ENCODE peak calls at places on chromosomes 13 and 19, in ten cellular contexts. O is sigmoid colon, F is ovary, J is K562, V is SK-N-SH, E is transverse colon, G is upper lobe of left lung, D is stomach, P is A549, K is esophagus muscularis mucosa. L is an unnamed sample. For H3K4me1 and H3K9me3, the result is how much of the 10 kb centered on the place peaks cover.

GRCh38 chr19:31784631-31785237 is 435.5 kb upstream of the TSHZ3 start:
- DNase-seq in O (no peak), F (peak), J (no peak), V (no peak), E (no peak), G (no peak), D (no peak), P (no peak), K (peak), L (peak)

GRCh38 chr19:13262450-13262849 is 112.2 kb downstream of the IER2 start:
- DNase-seq in O (no peak), F (no peak), J (peak), V (peak), E (no peak), G (no peak), D (no peak), P (peak), K (no peak), L (no peak)

GRCh38 chr13:104586010-104586746 is 1520.0 kb upstream of the SLC10A2 start:
- DNase-seq in O (no peak), F (no peak), J (no peak), V (no peak), E (peak), G (no peak), D (no peak), P (no peak), K (no peak), L (no peak)

GRCh38 chr13:110576070-110576394 is 14.5 kb upstream of the RAB20 start:
- DNase-seq in O (no peak), F (no peak), J (no peak), V (no peak), E (no peak), G (no peak), D (no peak), P (no peak), K (no peak), L (no peak)

GRCh38 chr13:51714663-51715168 is 89.2 kb downstream of the DHRS12 start:
- DNase-seq in O (no peak), F (no peak), J (no peak), V (no peak), E (no peak), G (no peak), D (no peak), P (no peak), K (peak), L (no peak)

GRCh38 chr19:48735031-48735615 is 5.3 kb downstream of the RASIP1 start:
- DNase-seq in O (no peak), F (no peak), J (no peak), V (no peak), E (peak), G (peak), D (no peak), P (peak), K (no peak), L (no peak)

GRCh38 chr19:16112778-16113177 is 1.1 kb downstream of the RAB8A start:
- DNase-seq in O (no peak), F (no peak), J (peak), V (no peak), E (no peak), G (no peak), D (no peak), P (no peak), K (no peak), L (no peak)

GRCh38 chr13:112877066-112877465 is 91.9 kb upstream of the MCF2L start:
- DNase-seq in O (peak), F (no peak), J (no peak), V (no peak), E (no peak), G (peak), D (no peak), P (no peak), K (no peak), L (no peak)

GRCh38 chr13:52344108-52344507 is 61.9 kb downstream of the THSD1 start:
- DNase-seq in O (no peak), F (no peak), J (no peak), V (no peak), E (no peak), G (no peak), D (no peak), P (no peak), K (no peak), L (no peak)

GRCh38 chr19:7199613-7200533 is 94.3 kb downstream of the INSR start:
- DNase-seq in O (no peak), F (no peak), J (no peak), V (no peak), E (peak), G (no peak), D (peak), P (peak), K (no peak), L (no peak)

GRCh38 chr19:16899566-16900075 is 10.8 kb downstream of the F2RL3 start:
- DNase-seq in O (no peak), F (no peak), J (peak), V (peak), E (peak), G (peak), D (peak), P (peak), K (no peak), L (no peak)

DNA sequence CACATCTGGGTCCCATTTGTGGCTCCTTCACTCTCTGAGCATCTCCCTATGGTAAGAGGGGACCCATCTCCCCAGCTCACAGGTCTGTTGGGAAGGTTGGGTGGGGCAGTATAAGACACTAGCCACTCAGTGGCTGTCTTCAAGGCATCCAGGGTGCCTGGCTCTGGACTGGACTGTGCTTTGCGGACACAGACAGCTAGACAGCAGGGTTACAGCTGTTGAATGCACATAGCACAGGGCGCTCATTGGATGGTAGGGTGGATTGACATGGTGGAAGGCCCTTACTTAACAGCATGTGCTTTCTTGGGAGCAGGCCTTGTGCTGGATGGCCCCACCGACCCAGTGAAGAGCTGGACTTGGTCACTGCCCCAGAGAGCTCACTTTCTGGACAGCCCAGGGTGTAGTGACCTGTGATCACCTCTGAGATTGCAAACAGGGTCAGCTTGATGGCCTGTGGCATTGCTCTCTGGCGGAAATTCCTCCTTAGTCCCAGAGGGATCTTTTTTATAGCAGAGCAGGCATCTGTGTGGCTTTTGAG is 1.9 kb downstream of the ZNF444 start:
- DNase-seq in O (no peak), F (no peak), J (no peak), V (no peak), E (no peak), G (no peak), D (no peak), P (no peak), K (no peak), L (no peak)
- H3K4me1 ChIP-seq in O (under half), F (under half), J (under half), V (under half), E (under half), G (under half), D (half or more), P (under half), K (under half), L (under half)

GRCh38 chr13:46845146-46845545 is 48.2 kb upstream of the ESD start:
- DNase-seq in O (no peak), F (no peak), J (no peak), V (no peak), E (no peak), G (no peak), D (no peak), P (no peak), K (no peak), L (no peak)
- H3K9me3 ChIP-seq in O (under half), F (under half), J (under half), V (under half), E (under half), G (under half), D (under half), P (under half), K (under half), L (under half)

DNA sequence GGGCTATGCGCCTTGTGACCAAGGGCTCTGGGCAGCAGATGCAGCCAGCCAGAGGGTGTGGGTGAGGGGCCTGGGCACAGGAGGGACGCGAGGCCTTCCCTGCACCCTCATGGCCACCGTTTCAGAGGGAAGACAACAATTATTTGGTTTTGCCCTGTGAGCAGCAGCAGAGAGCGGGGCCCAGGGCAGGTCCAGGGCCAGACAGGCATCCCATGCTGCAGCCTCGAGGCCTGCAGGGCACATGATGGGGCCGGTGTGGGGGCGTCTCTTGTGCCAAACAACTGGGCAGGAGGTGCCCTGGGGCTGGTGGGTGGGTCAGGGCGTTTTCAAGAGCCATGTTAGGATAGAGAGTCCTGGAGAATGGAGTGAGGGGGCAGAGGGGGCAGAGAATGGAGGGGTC is 79.4 kb downstream of the SCGB2B2 start:
- DNase-seq in O (no peak), F (no peak), J (no peak), V (no peak), E (no peak), G (no peak), D (no peak), P (no peak), K (no peak), L (no peak)
- TF ChIP-seq EP300 in O (no peak), F (no peak), J (no peak), V (no peak), E (no peak), G (no peak), D (no peak), P (no peak), K (no peak), L (no peak)

GRCh38 chr13:45696610-45697226 is 5.4 kb upstream of the CBY2 start:
- DNase-seq in O (no peak), F (no peak), J (no peak), V (no peak), E (no peak), G (no peak), D (no peak), P (no peak), K (peak), L (no peak)
- H3K4me1 ChIP-seq in O (under half), F (under half), J (under half), V (under half), E (under half), G (under half), D (under half), P (under half), K (under half), L (under half)

GRCh38 chr19:52099497-52100138 is 4.1 kb upstream of the ZNF841 start:
- DNase-seq in O (no peak), F (no peak), J (no peak), V (no peak), E (no peak), G (no peak), D (no peak), P (no peak), K (no peak), L (no peak)

GRCh38 chr19:52102163-52102562 is 6.6 kb upstream of the ZNF841 start:
- DNase-seq in O (no peak), F (no peak), J (no peak), V (no peak), E (no peak), G (no peak), D (no peak), P (no peak), K (no peak), L (no peak)

DNA sequence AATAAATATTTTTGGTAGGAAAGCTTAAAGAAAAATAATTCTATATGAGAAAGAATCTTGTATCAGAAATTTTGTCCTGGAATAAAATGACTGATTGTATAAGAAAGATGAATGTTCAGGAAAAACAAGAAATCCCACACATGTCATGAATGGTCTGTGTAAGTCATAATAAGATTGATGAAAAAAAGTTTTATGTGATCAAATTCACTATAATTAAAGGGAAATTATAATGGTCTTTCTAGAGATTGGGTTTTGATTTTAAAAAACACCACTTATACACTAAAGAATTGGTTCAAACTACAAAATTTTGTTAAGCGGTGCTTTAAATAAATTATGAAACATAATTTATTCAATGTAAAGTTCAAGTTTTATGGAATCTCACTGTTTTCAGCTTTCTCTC is 7.2 kb upstream of the ZNF841 start:
- DNase-seq in O (no peak), F (no peak), J (no peak), V (no peak), E (no peak), G (no peak), D (no peak), P (no peak), K (no peak), L (no peak)
- H3K9me3 ChIP-seq in O (under half), F (under half), J (under half), V (under half), E (under half), G (under half), D (under half), P (half or more), K (under half), L (under half)

DNA sequence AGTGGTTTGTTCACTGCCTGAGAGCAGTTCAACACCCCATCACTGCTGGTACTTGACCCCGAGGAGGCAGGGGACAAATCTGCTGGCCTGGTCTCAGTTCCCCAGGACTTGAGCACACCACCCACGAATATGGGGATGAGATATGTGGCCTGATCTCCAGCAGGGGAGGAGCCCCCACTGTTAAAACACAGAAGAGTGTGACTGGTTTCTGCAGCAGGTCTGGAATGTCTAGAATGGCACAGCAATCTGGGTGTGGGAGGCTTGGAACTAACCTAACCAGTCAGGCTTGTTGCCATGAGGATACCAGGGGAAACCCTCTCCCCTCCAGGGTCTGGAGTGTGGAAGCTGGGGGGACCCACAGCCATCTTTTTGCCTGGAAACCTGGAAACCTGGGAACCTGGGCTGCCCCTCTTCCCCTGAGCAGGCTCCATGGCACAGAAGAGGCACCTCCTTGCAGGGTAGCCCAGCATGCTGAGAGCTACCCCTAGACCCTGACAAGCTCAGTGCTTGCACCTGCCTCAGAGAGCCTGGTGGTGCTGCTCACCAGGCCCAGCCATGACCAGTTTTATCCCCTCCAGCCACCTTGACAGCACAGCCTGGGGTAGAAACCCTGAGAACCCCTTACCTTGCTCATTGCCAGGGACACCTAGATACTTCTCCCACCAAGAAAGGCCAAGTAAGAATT is 273.8 kb downstream of the LIG4 start:
- DNase-seq in O (no peak), F (no peak), J (no peak), V (no peak), E (no peak), G (no peak), D (no peak), P (no peak), K (no peak), L (no peak)
- TF ChIP-seq EP300 in O (no peak), F (no peak), J (no peak), V (no peak), E (no peak), G (no peak), D (no peak), P (no peak), K (no peak), L (no peak)